ENCODE peak calls at places on chromosomes 3 and 15, in four cellular contexts. One of them, this sample, is unnamed. For H3K27me3, the result is how much of the 10 kb centered on the place peaks cover.

GRCh38 chr3:194824100-194824499 is 138.4 kb downstream of the FAM43A start:
- DNase-seq in dorsolateral prefrontal cortex: no peak
- DNase-seq in right lobe of liver: no peak
- DNase-seq in body of pancreas: no peak
- DNase-seq in this sample: peak

GRCh38 chr3:98730338-98730737 is 32.8 kb upstream of the ST3GAL6 start:
- DNase-seq in body of pancreas: no peak
- DNase-seq in right lobe of liver: no peak
- DNase-seq in dorsolateral prefrontal cortex: no peak
- DNase-seq in this sample: peak

GRCh38 chr3:32842987-32843386 is 25.2 kb downstream of the TRIM71 start:
- DNase-seq in dorsolateral prefrontal cortex: no peak
- DNase-seq in right lobe of liver: no peak
- DNase-seq in body of pancreas: no peak
- DNase-seq in this sample: no peak

GRCh38 chr15:62125763-62126162 is 39.3 kb downstream of the C2CD4B start:
- DNase-seq in right lobe of liver: no peak
- DNase-seq in body of pancreas: peak
- DNase-seq in dorsolateral prefrontal cortex: no peak
- DNase-seq in this sample: peak

GRCh38 chr3:151206196-151206595 is 3.2 kb upstream of the GPR171 start:
- DNase-seq in body of pancreas: no peak
- DNase-seq in dorsolateral prefrontal cortex: no peak
- DNase-seq in right lobe of liver: no peak
- DNase-seq in this sample: no peak

GRCh38 chr3:88235102-88235501 is 85.3 kb downstream of the C3orf38 start:
- DNase-seq in body of pancreas: no peak
- DNase-seq in dorsolateral prefrontal cortex: no peak
- DNase-seq in right lobe of liver: no peak
- DNase-seq in this sample: peak

GRCh38 chr3:136753112-136753939 is 1.1 kb upstream of the STAG1 start:
- DNase-seq in dorsolateral prefrontal cortex: no peak
- DNase-seq in right lobe of liver: no peak
- DNase-seq in body of pancreas: no peak
- DNase-seq in this sample: no peak

GRCh38 chr3:56547486-56547885 is 9.5 kb upstream of the CCDC66 start:
- DNase-seq in body of pancreas: no peak
- DNase-seq in right lobe of liver: no peak
- DNase-seq in dorsolateral prefrontal cortex: no peak
- DNase-seq in this sample: peak

GRCh38 chr3:184808021-184808420 is 3.9 kb upstream of the VPS8 start:
- DNase-seq in body of pancreas: no peak
- DNase-seq in dorsolateral prefrontal cortex: no peak
- DNase-seq in right lobe of liver: no peak
- DNase-seq in this sample: no peak

GRCh38 chr3:168981396-168981795 is 682.1 kb downstream of the MECOM start:
- DNase-seq in body of pancreas: no peak
- DNase-seq in right lobe of liver: no peak
- DNase-seq in dorsolateral prefrontal cortex: no peak
- DNase-seq in this sample: peak

GRCh38 chr3:143551790-143552189 is 296.5 kb downstream of the SLC9A9 start:
- DNase-seq in dorsolateral prefrontal cortex: no peak
- DNase-seq in body of pancreas: no peak
- DNase-seq in right lobe of liver: no peak
- DNase-seq in this sample: no peak

GRCh38 chr3:136270179-136270578 is 20.0 kb downstream of the PCCB start:
- DNase-seq in right lobe of liver: no peak
- DNase-seq in dorsolateral prefrontal cortex: no peak
- DNase-seq in body of pancreas: no peak
- DNase-seq in this sample: no peak

GRCh38 chr3:52313774-52314188 is 2.3 kb upstream of the DNAH1 start:
- DNase-seq in dorsolateral prefrontal cortex: no peak
- DNase-seq in body of pancreas: no peak
- DNase-seq in right lobe of liver: no peak
- DNase-seq in this sample: peak

GRCh38 chr3:74463515-74463914 is 150.9 kb downstream of the CNTN3 start:
- DNase-seq in body of pancreas: no peak
- DNase-seq in dorsolateral prefrontal cortex: no peak
- DNase-seq in right lobe of liver: no peak
- DNase-seq in this sample: peak

GRCh38 chr15:101161656-101162055 is 90.2 kb downstream of the CHSY1 start:
- DNase-seq in body of pancreas: no peak
- DNase-seq in dorsolateral prefrontal cortex: no peak
- DNase-seq in right lobe of liver: no peak
- DNase-seq in this sample: no peak

GRCh38 chr3:197891-198491 is 1.4 kb downstream of the CHL1 start:
- DNase-seq in body of pancreas: no peak
- DNase-seq in right lobe of liver: no peak
- DNase-seq in dorsolateral prefrontal cortex: peak
- DNase-seq in this sample: no peak

GRCh38 chr3:29335921-29336320 is 55.0 kb downstream of the RBMS3 start:
- DNase-seq in body of pancreas: no peak
- DNase-seq in dorsolateral prefrontal cortex: no peak
- DNase-seq in right lobe of liver: no peak
- DNase-seq in this sample: peak

GRCh38 chr3:3666664-3667063 is 132.6 kb upstream of the LRRN1 start:
- DNase-seq in dorsolateral prefrontal cortex: no peak
- DNase-seq in body of pancreas: no peak
- DNase-seq in right lobe of liver: no peak
- DNase-seq in this sample: peak

GRCh38 chr15:91196768-91197167 is 96.7 kb downstream of the SV2B start:
- DNase-seq in dorsolateral prefrontal cortex: no peak
- DNase-seq in right lobe of liver: no peak
- DNase-seq in body of pancreas: no peak
- DNase-seq in this sample: no peak

GRCh38 chr3:99625643-99626414 is 12.6 kb upstream of the COL8A1 start:
- DNase-seq in body of pancreas: no peak
- DNase-seq in dorsolateral prefrontal cortex: no peak
- DNase-seq in right lobe of liver: no peak
- DNase-seq in this sample: peak

GRCh38 chr15:41996921-41997592 is 23.8 kb downstream of the PLA2G4E start:
- DNase-seq in body of pancreas: no peak
- DNase-seq in right lobe of liver: no peak
- DNase-seq in dorsolateral prefrontal cortex: no peak
- DNase-seq in this sample: no peak

GRCh38 chr3:120445654-120446053 is 5.1 kb downstream of the FSTL1 start:
- DNase-seq in body of pancreas: no peak
- DNase-seq in right lobe of liver: no peak
- DNase-seq in dorsolateral prefrontal cortex: no peak
- DNase-seq in this sample: no peak

GRCh38 chr3:55489804-55490132 is 2.7 kb upstream of the WNT5A start:
- DNase-seq in right lobe of liver: no peak
- DNase-seq in body of pancreas: no peak
- DNase-seq in dorsolateral prefrontal cortex: no peak
- DNase-seq in this sample: no peak

DNA sequence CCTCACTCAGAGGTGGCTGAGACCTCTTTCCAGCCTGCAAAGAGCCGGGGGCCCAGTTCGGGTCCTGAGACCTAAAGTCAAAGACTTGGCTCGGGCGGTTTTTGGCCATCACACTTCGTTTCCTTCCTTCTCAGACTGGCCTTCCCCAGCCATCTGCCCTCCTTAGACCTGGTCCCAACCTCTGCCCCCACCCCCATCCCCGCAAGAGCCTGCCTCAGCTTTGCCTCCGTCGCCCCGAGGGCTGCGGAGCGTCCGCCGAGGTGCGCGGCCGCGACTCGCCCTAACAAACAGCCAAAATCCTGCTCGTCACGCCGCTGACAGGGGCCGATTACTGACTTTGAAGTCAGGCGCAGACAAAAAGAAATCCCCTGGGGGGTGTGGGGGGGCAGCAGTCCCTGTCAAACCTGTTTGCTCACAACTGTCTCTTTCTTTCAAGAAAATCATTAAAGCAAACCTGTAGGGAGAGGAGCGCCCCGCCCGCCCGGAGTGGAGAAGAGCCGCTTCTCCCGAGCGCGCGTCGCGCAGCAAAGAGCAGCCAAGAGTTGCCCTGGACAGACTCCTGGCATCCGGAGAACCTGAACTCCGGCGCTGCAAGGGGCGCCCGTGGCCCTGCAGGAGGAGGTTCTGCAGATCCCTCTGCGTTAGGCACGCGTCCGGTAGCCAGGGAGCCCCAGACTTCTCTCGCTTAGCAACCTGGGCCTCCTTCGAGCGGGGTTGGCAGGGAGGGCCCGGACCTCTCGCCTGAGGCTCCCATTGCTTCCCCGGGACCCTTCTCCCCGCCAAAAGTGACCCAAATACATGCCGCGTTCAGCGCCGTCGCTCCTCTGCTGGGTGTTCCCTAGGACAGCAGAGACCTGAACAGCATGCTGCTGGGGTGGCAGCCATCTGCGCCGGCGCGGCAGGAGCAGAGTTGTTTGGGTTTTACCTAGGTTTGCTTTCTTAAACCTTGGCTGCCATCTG is 4.5 kb downstream of the SOX14 start:
- DNase-seq in right lobe of liver: no peak
- DNase-seq in body of pancreas: no peak
- DNase-seq in dorsolateral prefrontal cortex: no peak
- DNase-seq in this sample: no peak
- H3K27me3 ChIP-seq in right lobe of liver: half or more
- H3K27me3 ChIP-seq in body of pancreas: half or more
- H3K27me3 ChIP-seq in dorsolateral prefrontal cortex: half or more
- H3K27me3 ChIP-seq in this sample: half or more

GRCh38 chr3:36744770-36745169 is 19.6 kb downstream of the DCLK3 start:
- DNase-seq in right lobe of liver: no peak
- DNase-seq in body of pancreas: no peak
- DNase-seq in dorsolateral prefrontal cortex: no peak
- DNase-seq in this sample: no peak

GRCh38 chr3:36740822-36741221 is 23.5 kb downstream of the DCLK3 start:
- DNase-seq in right lobe of liver: no peak
- DNase-seq in dorsolateral prefrontal cortex: no peak
- DNase-seq in body of pancreas: no peak
- DNase-seq in this sample: no peak

GRCh38 chr3:36738701-36739100 is 25.7 kb downstream of the DCLK3 start:
- DNase-seq in right lobe of liver: peak
- DNase-seq in body of pancreas: peak
- DNase-seq in dorsolateral prefrontal cortex: no peak
- DNase-seq in this sample: no peak

GRCh38 chr3:36743821-36744220 is 20.5 kb downstream of the DCLK3 start:
- DNase-seq in body of pancreas: no peak
- DNase-seq in dorsolateral prefrontal cortex: no peak
- DNase-seq in right lobe of liver: no peak
- DNase-seq in this sample: no peak

DNA sequence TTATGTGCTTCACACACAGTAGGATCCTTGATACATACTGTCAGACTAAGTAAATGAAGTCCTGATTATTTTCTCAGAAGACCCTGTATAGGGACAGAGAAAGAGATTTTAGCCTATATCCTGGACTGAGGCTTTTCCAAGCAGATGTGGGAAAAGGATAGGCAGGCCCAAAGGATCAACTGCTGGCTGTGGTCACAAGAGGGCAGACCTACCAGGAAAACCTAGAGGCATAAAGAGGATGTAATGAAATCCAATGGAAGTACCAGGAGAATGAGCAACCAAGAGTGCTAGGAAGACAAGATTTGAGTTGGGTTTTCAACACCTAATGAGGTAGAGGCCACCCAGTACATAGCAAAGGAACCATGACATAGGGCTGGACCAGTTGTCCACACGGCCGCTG is 23.1 kb downstream of the DCLK3 start:
- DNase-seq in body of pancreas: no peak
- DNase-seq in right lobe of liver: no peak
- DNase-seq in dorsolateral prefrontal cortex: no peak
- DNase-seq in this sample: peak
- TF ChIP-seq CTCF in body of pancreas: no peak
- TF ChIP-seq CTCF in right lobe of liver: no peak
- TF ChIP-seq CTCF in dorsolateral prefrontal cortex: no peak
- TF ChIP-seq CTCF in this sample: peak

GRCh38 chr3:41274944-41275668 is 75.8 kb downstream of the CTNNB1 start:
- DNase-seq in right lobe of liver: no peak
- DNase-seq in dorsolateral prefrontal cortex: no peak
- DNase-seq in body of pancreas: no peak
- DNase-seq in this sample: peak
- H3K4me3 ChIP-seq in right lobe of liver: no peak
- H3K4me3 ChIP-seq in dorsolateral prefrontal cortex: no peak
- H3K4me3 ChIP-seq in body of pancreas: no peak
- H3K4me3 ChIP-seq in this sample: no peak

GRCh38 chr15:52805351-52806283 is 15.5 kb upstream of the ONECUT1 start:
- DNase-seq in body of pancreas: peak
- DNase-seq in right lobe of liver: peak
- DNase-seq in dorsolateral prefrontal cortex: no peak
- DNase-seq in this sample: no peak
- H3K27me3 ChIP-seq in body of pancreas: under half
- H3K27me3 ChIP-seq in right lobe of liver: under half
- H3K27me3 ChIP-seq in dorsolateral prefrontal cortex: half or more
- H3K27me3 ChIP-seq in this sample: half or more

DNA sequence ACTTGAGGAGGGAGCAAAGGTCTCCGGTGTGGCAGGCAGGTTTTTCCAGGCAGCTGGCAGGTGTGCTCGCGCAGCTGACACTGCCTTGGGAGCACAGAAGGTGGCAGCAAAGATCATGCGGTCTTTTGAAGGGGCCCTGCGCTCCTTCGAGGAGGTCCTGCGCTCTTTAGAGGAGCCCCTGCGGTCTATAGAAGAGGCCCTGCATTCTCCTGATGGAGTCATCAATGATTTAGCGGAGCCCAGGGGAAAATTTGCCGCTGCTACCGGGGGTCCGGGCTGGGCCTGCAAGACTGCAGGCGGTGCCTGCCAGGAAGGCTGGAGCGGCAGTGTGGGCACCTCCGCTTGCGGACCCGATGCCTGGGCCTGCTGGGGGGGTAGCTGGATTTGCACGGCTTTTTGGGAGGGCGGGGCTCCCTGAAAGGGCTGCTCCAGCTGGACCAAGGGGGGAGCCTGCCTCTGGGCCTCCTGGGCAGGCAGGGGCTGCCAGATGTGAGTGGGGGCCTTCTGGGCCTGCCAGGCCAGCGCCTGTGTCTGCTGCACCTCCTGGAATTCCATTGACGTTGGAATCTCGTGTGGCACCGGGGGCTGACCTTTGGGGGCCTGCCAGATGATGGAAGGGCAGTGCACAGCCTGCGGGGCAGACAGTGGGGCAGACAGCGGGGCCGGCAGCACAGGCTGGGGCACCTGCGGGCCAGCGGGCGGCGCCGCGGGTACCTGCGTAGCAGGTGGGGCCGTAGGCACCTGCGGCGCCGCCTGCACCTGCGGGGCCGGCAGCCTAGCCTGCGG is 2.1 kb downstream of the MAGEL2 start:
- DNase-seq in right lobe of liver: no peak
- DNase-seq in dorsolateral prefrontal cortex: no peak
- DNase-seq in body of pancreas: no peak
- DNase-seq in this sample: no peak
- TF ChIP-seq CTCF in right lobe of liver: no peak
- TF ChIP-seq CTCF in dorsolateral prefrontal cortex: no peak
- TF ChIP-seq CTCF in body of pancreas: no peak
- TF ChIP-seq CTCF in this sample: no peak